ENCODE peak calls at places on chromosomes 12 and 14, in five cellular contexts. One of them, this sample, is unnamed.

GRCh38 chr12:33994857-33995808 is 27.2 kb upstream of the ALG10 start:
- DNase-seq in Right ventricle myocardium inferior: no peak
- DNase-seq in HS-27A: no peak
- DNase-seq in memory B cell: no peak
- DNase-seq in Ammon's horn: no peak
- DNase-seq in this sample: no peak

GRCh38 chr12:42756841-42757661 is 167.5 kb upstream of the PRICKLE1 start:
- DNase-seq in HS-27A: peak
- DNase-seq in memory B cell: no peak
- DNase-seq in Right ventricle myocardium inferior: no peak
- DNase-seq in Ammon's horn: no peak
- DNase-seq in this sample: no peak

GRCh38 chr12:72647139-72647538 is 375.0 kb downstream of the TRHDE start:
- DNase-seq in Right ventricle myocardium inferior: no peak
- DNase-seq in Ammon's horn: no peak
- DNase-seq in memory B cell: no peak
- DNase-seq in HS-27A: no peak
- DNase-seq in this sample: no peak

GRCh38 chr12:49934505-49934904 is 16.0 kb upstream of the AQP2 start:
- DNase-seq in HS-27A: no peak
- DNase-seq in Ammon's horn: no peak
- DNase-seq in memory B cell: no peak
- DNase-seq in Right ventricle myocardium inferior: no peak
- DNase-seq in this sample: no peak

GRCh38 chr12:131915000-131915689 is 13.9 kb upstream of the PUS1 start:
- DNase-seq in memory B cell: no peak
- DNase-seq in Ammon's horn: no peak
- DNase-seq in HS-27A: no peak
- DNase-seq in Right ventricle myocardium inferior: no peak
- DNase-seq in this sample: no peak

GRCh38 chr12:102851246-102851645 is 65.8 kb downstream of the PAH start:
- DNase-seq in Ammon's horn: no peak
- DNase-seq in Right ventricle myocardium inferior: no peak
- DNase-seq in HS-27A: no peak
- DNase-seq in memory B cell: no peak
- DNase-seq in this sample: no peak

GRCh38 chr14:39232554-39233415 is 930 bp upstream of the MIA2 start:
- DNase-seq in Right ventricle myocardium inferior: no peak
- DNase-seq in memory B cell: no peak
- DNase-seq in Ammon's horn: no peak
- DNase-seq in HS-27A: no peak
- DNase-seq in this sample: peak

GRCh38 chr14:20866963-20867362 is 24.2 kb upstream of the RNASE3 start:
- DNase-seq in memory B cell: no peak
- DNase-seq in HS-27A: no peak
- DNase-seq in Right ventricle myocardium inferior: no peak
- DNase-seq in Ammon's horn: peak
- DNase-seq in this sample: no peak

GRCh38 chr14:81436296-81437138 is 36.4 kb upstream of the STON2 start:
- DNase-seq in Ammon's horn: peak
- DNase-seq in HS-27A: no peak
- DNase-seq in memory B cell: no peak
- DNase-seq in Right ventricle myocardium inferior: peak
- DNase-seq in this sample: peak

GRCh38 chr12:87425942-87426554 is 603.2 kb downstream of the C12orf50 start:
- DNase-seq in Ammon's horn: no peak
- DNase-seq in Right ventricle myocardium inferior: no peak
- DNase-seq in HS-27A: no peak
- DNase-seq in memory B cell: no peak
- DNase-seq in this sample: no peak

GRCh38 chr12:132483208-132483607 is 6.7 kb upstream of the FBRSL1 start:
- DNase-seq in HS-27A: no peak
- DNase-seq in Right ventricle myocardium inferior: no peak
- DNase-seq in memory B cell: no peak
- DNase-seq in Ammon's horn: no peak
- DNase-seq in this sample: peak

GRCh38 chr12:42468341-42468821 is 121.2 kb downstream of the PRICKLE1 start:
- DNase-seq in Right ventricle myocardium inferior: no peak
- DNase-seq in Ammon's horn: peak
- DNase-seq in memory B cell: no peak
- DNase-seq in HS-27A: no peak
- DNase-seq in this sample: peak

GRCh38 chr12:113097716-113098427 is 37.7 kb downstream of the RASAL1 start:
- DNase-seq in HS-27A: no peak
- DNase-seq in Right ventricle myocardium inferior: no peak
- DNase-seq in Ammon's horn: peak
- DNase-seq in memory B cell: no peak
- DNase-seq in this sample: peak

GRCh38 chr12:31874961-31875608 is 84.1 kb upstream of the RESF1 start:
- DNase-seq in Ammon's horn: no peak
- DNase-seq in memory B cell: peak
- DNase-seq in HS-27A: no peak
- DNase-seq in Right ventricle myocardium inferior: peak
- DNase-seq in this sample: peak